ENCODE peak calls at places on chromosome 7, in four cellular contexts. J is substantia nigra; F is activated CD4-positive, alpha-beta memory T cell treated with anti-CD3 and anti-CD28 coated beads, Interleukin-2, amount 10 ng/mL, durations not matched to agents 7 days and 5 days; L is head of caudate nucleus. V is an unnamed sample.

GRCh38 chr7:85185355-85186082 is 1.3 kb downstream of the SEMA3D start:
- DNase-seq in J (peak; percentile 62), L (peak; percentile 23), F (no peak), V (no peak)

GRCh38 chr7:89731751-89732150 is 422.5 kb upstream of the STEAP1 start:
- DNase-seq in L (no peak), J (no peak), F (no peak), V (no peak)

GRCh38 chr7:74275401-74275881 is 13.8 kb upstream of the CLIP2 start:
- DNase-seq in F (no peak), J (no peak), L (no peak), V (peak; percentile 19)

GRCh38 chr7:113285411-113285810 is 167.1 kb upstream of the SMIM30 start:
- DNase-seq in L (no peak), F (no peak), J (no peak), V (no peak)

GRCh38 chr7:12722720-12723241 is 35.3 kb downstream of the ARL4A start:
- DNase-seq in L (no peak), F (no peak), J (no peak), V (no peak)

GRCh38 chr7:123494193-123494796 is 40.1 kb downstream of the IQUB start:
- DNase-seq in F (no peak), L (no peak), J (no peak), V (peak; percentile 38)

GRCh38 chr7:19754521-19755116 is 18.8 kb downstream of the TMEM196 start:
- DNase-seq in J (no peak), L (no peak), F (no peak), V (peak; percentile 58)

GRCh38 chr7:97013025-97013424 is 7.7 kb downstream of the DLX6 start:
- DNase-seq in L (no peak), F (no peak), J (no peak), V (no peak)

GRCh38 chr7:94888542-94888941 is 18.9 kb upstream of the PPP1R9A start:
- DNase-seq in L (no peak), F (no peak), J (no peak), V (no peak)

GRCh38 chr7:111735661-111736323 is 173.5 kb upstream of the IMMP2L start:
- DNase-seq in L (peak; percentile 57), F (peak; percentile 41), J (no peak), V (peak; percentile 63)

GRCh38 chr7:149817301-149817771 is 20.8 kb upstream of the ZNF862 start:
- DNase-seq in L (no peak), J (no peak), F (no peak), V (no peak)

GRCh38 chr7:24216576-24217116 is 67.3 kb upstream of the NPY start:
- DNase-seq in J (no peak), L (no peak), F (no peak), V (no peak)

GRCh38 chr7:3000566-3000965 is 43.1 kb downstream of the CARD11 start:
- DNase-seq in F (no peak), J (no peak), L (no peak), V (no peak)

GRCh38 chr7:25862993-25863726 is 288.8 kb upstream of the NFE2L3 start:
- DNase-seq in J (no peak), L (no peak), F (no peak), V (peak; percentile 61)

GRCh38 chr7:5234852-5235831 is 45.1 kb downstream of the WIPI2 start:
- DNase-seq in J (no peak), F (no peak), L (no peak), V (no peak)

GRCh38 chr7:140153666-140154161 is 23.1 kb downstream of the KDM7A start:
- DNase-seq in J (no peak), F (no peak), L (no peak), V (no peak)

GRCh38 chr7:130958846-130959245 is 224.8 kb upstream of the KLF14 start:
- DNase-seq in J (no peak), F (no peak), L (no peak), V (no peak)

GRCh38 chr7:123346771-123347170 is 147.0 kb upstream of the SLC13A1 start:
- DNase-seq in L (no peak), F (no peak), J (no peak), V (no peak)

GRCh38 chr7:50504646-50505546 is 54.7 kb upstream of the FIGNL1 start:
- DNase-seq in J (no peak), F (no peak), L (no peak), V (no peak)

GRCh38 chr7:44259547-44260457 is 59.0 kb downstream of the YKT6 start:
- DNase-seq in L (no peak), J (peak; percentile 29), F (no peak), V (no peak)

V was measured in NCI-H146.